ENCODE peak calls at places on chromosomes 4 and X, in four cellular contexts. One of them, this sample, is unnamed.

GRCh38 chrX:23699636-23700194 is 32.4 kb downstream of the PRDX4 start:
- DNase-seq in fibroblast of lung: peak
- DNase-seq in mammary epithelial cell: no peak
- DNase-seq in activated CD8-positive, alpha-beta T cell treated with anti-CD3 and anti-CD28 coated beads, Interleukin-2, amount 10 ng/mL, durations not matched to agents 7 days and 5 days: peak
- DNase-seq in this sample: no peak

GRCh38 chr4:6038711-6039110 is 20.5 kb upstream of the C4orf50 start:
- DNase-seq in fibroblast of lung: no peak
- DNase-seq in mammary epithelial cell: no peak
- DNase-seq in activated CD8-positive, alpha-beta T cell treated with anti-CD3 and anti-CD28 coated beads, Interleukin-2, amount 10 ng/mL, durations not matched to agents 7 days and 5 days: no peak
- DNase-seq in this sample: no peak

GRCh38 chrX:103722505-103722904 is 11.8 kb downstream of the TMEM31 start:
- DNase-seq in fibroblast of lung: peak
- DNase-seq in mammary epithelial cell: peak
- DNase-seq in activated CD8-positive, alpha-beta T cell treated with anti-CD3 and anti-CD28 coated beads, Interleukin-2, amount 10 ng/mL, durations not matched to agents 7 days and 5 days: no peak
- DNase-seq in this sample: no peak

GRCh38 chr4:10605746-10606482 is 78.7 kb downstream of the CLNK start:
- DNase-seq in fibroblast of lung: peak
- DNase-seq in mammary epithelial cell: peak
- DNase-seq in activated CD8-positive, alpha-beta T cell treated with anti-CD3 and anti-CD28 coated beads, Interleukin-2, amount 10 ng/mL, durations not matched to agents 7 days and 5 days: no peak
- DNase-seq in this sample: no peak

GRCh38 chr4:76950052-76950845 is 697 bp downstream of the SEPTIN11 start:
- DNase-seq in fibroblast of lung: peak
- DNase-seq in mammary epithelial cell: peak
- DNase-seq in activated CD8-positive, alpha-beta T cell treated with anti-CD3 and anti-CD28 coated beads, Interleukin-2, amount 10 ng/mL, durations not matched to agents 7 days and 5 days: peak
- DNase-seq in this sample: no peak

GRCh38 chr4:139986621-139987510 is 167.1 kb downstream of the MAML3 start:
- DNase-seq in fibroblast of lung: peak
- DNase-seq in mammary epithelial cell: no peak
- DNase-seq in activated CD8-positive, alpha-beta T cell treated with anti-CD3 and anti-CD28 coated beads, Interleukin-2, amount 10 ng/mL, durations not matched to agents 7 days and 5 days: no peak
- DNase-seq in this sample: no peak

GRCh38 chr4:90718926-90719325 is 591.7 kb downstream of the CCSER1 start:
- DNase-seq in fibroblast of lung: no peak
- DNase-seq in mammary epithelial cell: no peak
- DNase-seq in activated CD8-positive, alpha-beta T cell treated with anti-CD3 and anti-CD28 coated beads, Interleukin-2, amount 10 ng/mL, durations not matched to agents 7 days and 5 days: no peak
- DNase-seq in this sample: no peak

GRCh38 chr4:9685692-9686091 is 95.7 kb upstream of the DRD5 start:
- DNase-seq in fibroblast of lung: no peak
- DNase-seq in mammary epithelial cell: no peak
- DNase-seq in activated CD8-positive, alpha-beta T cell treated with anti-CD3 and anti-CD28 coated beads, Interleukin-2, amount 10 ng/mL, durations not matched to agents 7 days and 5 days: no peak
- DNase-seq in this sample: no peak

GRCh38 chrX:153902388-153902787 is 2.1 kb upstream of the AVPR2 start:
- DNase-seq in fibroblast of lung: no peak
- DNase-seq in mammary epithelial cell: no peak
- DNase-seq in activated CD8-positive, alpha-beta T cell treated with anti-CD3 and anti-CD28 coated beads, Interleukin-2, amount 10 ng/mL, durations not matched to agents 7 days and 5 days: no peak
- DNase-seq in this sample: no peak

GRCh38 chrX:149497626-149498025 is 7.5 kb downstream of the IDS start:
- DNase-seq in fibroblast of lung: peak
- DNase-seq in mammary epithelial cell: peak
- DNase-seq in activated CD8-positive, alpha-beta T cell treated with anti-CD3 and anti-CD28 coated beads, Interleukin-2, amount 10 ng/mL, durations not matched to agents 7 days and 5 days: no peak
- DNase-seq in this sample: no peak

GRCh38 chrX:14832151-14832550 is 40.7 kb downstream of the FANCB start:
- DNase-seq in fibroblast of lung: peak
- DNase-seq in mammary epithelial cell: no peak
- DNase-seq in activated CD8-positive, alpha-beta T cell treated with anti-CD3 and anti-CD28 coated beads, Interleukin-2, amount 10 ng/mL, durations not matched to agents 7 days and 5 days: no peak
- DNase-seq in this sample: no peak

GRCh38 chr4:7422898-7423180 is 11.9 kb downstream of the PSAPL1 start:
- DNase-seq in fibroblast of lung: no peak
- DNase-seq in mammary epithelial cell: no peak
- DNase-seq in activated CD8-positive, alpha-beta T cell treated with anti-CD3 and anti-CD28 coated beads, Interleukin-2, amount 10 ng/mL, durations not matched to agents 7 days and 5 days: no peak
- DNase-seq in this sample: no peak